ENCODE peak calls at places on chromosomes 12 and 14, in ten cellular contexts. One of them, this sample, is unnamed.

GRCh38 chr14:77457115-77457521 is 283 bp downstream of the VIPAS39 start:
- DNase-seq in hepatocyte: no peak
- DNase-seq in stimulated activated CD8-positive, alpha-beta memory T cell treated with anti-CD3 and anti-CD28 coated beads, Interleukin-7, amount 100 ng/mL, for 4 hours: peak
- DNase-seq in activated CD4-positive, CD25-positive, alpha-beta regulatory T cell treated with anti-CD3 and anti-CD28 coated beads, Interleukin-2, amount 50 U/mL, for 72 hours: no peak
- DNase-seq in osteoblast: peak
- DNase-seq in epithelial cell of esophagus: peak
- DNase-seq in AG08396: no peak
- DNase-seq in tibial artery: no peak
- DNase-seq in breast epithelium: no peak
- DNase-seq in neural crest cell: no peak
- DNase-seq in this sample: no peak

GRCh38 chr14:106802413-106803364 is 1276.3 kb downstream of the TMEM121 start:
- DNase-seq in hepatocyte: no peak
- DNase-seq in stimulated activated CD8-positive, alpha-beta memory T cell treated with anti-CD3 and anti-CD28 coated beads, Interleukin-7, amount 100 ng/mL, for 4 hours: no peak
- DNase-seq in activated CD4-positive, CD25-positive, alpha-beta regulatory T cell treated with anti-CD3 and anti-CD28 coated beads, Interleukin-2, amount 50 U/mL, for 72 hours: no peak
- DNase-seq in osteoblast: no peak
- DNase-seq in epithelial cell of esophagus: no peak
- DNase-seq in AG08396: no peak
- DNase-seq in tibial artery: no peak
- DNase-seq in breast epithelium: no peak
- DNase-seq in neural crest cell: no peak
- DNase-seq in this sample: peak

GRCh38 chr12:95385646-95386045 is 88.3 kb upstream of the METAP2 start:
- DNase-seq in hepatocyte: no peak
- DNase-seq in stimulated activated CD8-positive, alpha-beta memory T cell treated with anti-CD3 and anti-CD28 coated beads, Interleukin-7, amount 100 ng/mL, for 4 hours: no peak
- DNase-seq in activated CD4-positive, CD25-positive, alpha-beta regulatory T cell treated with anti-CD3 and anti-CD28 coated beads, Interleukin-2, amount 50 U/mL, for 72 hours: no peak
- DNase-seq in osteoblast: peak
- DNase-seq in epithelial cell of esophagus: no peak
- DNase-seq in AG08396: peak
- DNase-seq in tibial artery: no peak
- DNase-seq in breast epithelium: no peak
- DNase-seq in neural crest cell: no peak
- DNase-seq in this sample: no peak

GRCh38 chr12:3604750-3605638 is 114.0 kb downstream of the PRMT8 start:
- DNase-seq in hepatocyte: no peak
- DNase-seq in stimulated activated CD8-positive, alpha-beta memory T cell treated with anti-CD3 and anti-CD28 coated beads, Interleukin-7, amount 100 ng/mL, for 4 hours: no peak
- DNase-seq in activated CD4-positive, CD25-positive, alpha-beta regulatory T cell treated with anti-CD3 and anti-CD28 coated beads, Interleukin-2, amount 50 U/mL, for 72 hours: no peak
- DNase-seq in osteoblast: peak
- DNase-seq in epithelial cell of esophagus: peak
- DNase-seq in AG08396: no peak
- DNase-seq in tibial artery: no peak
- DNase-seq in breast epithelium: peak
- DNase-seq in neural crest cell: no peak
- DNase-seq in this sample: peak

GRCh38 chr12:120687570-120688289 is 781 bp downstream of the MLEC start:
- DNase-seq in hepatocyte: peak
- DNase-seq in stimulated activated CD8-positive, alpha-beta memory T cell treated with anti-CD3 and anti-CD28 coated beads, Interleukin-7, amount 100 ng/mL, for 4 hours: peak
- DNase-seq in activated CD4-positive, CD25-positive, alpha-beta regulatory T cell treated with anti-CD3 and anti-CD28 coated beads, Interleukin-2, amount 50 U/mL, for 72 hours: peak
- DNase-seq in osteoblast: no peak
- DNase-seq in epithelial cell of esophagus: no peak
- DNase-seq in AG08396: peak
- DNase-seq in tibial artery: peak
- DNase-seq in breast epithelium: no peak
- DNase-seq in neural crest cell: no peak
- DNase-seq in this sample: no peak

GRCh38 chr12:4771960-4772566 is 51.9 kb downstream of the GALNT8 start:
- DNase-seq in hepatocyte: no peak
- DNase-seq in stimulated activated CD8-positive, alpha-beta memory T cell treated with anti-CD3 and anti-CD28 coated beads, Interleukin-7, amount 100 ng/mL, for 4 hours: no peak
- DNase-seq in activated CD4-positive, CD25-positive, alpha-beta regulatory T cell treated with anti-CD3 and anti-CD28 coated beads, Interleukin-2, amount 50 U/mL, for 72 hours: no peak
- DNase-seq in osteoblast: no peak
- DNase-seq in epithelial cell of esophagus: no peak
- DNase-seq in AG08396: no peak
- DNase-seq in tibial artery: no peak
- DNase-seq in breast epithelium: no peak
- DNase-seq in neural crest cell: no peak
- DNase-seq in this sample: no peak

GRCh38 chr12:61097991-61098580 is 1162.1 kb upstream of the USP15 start:
- DNase-seq in hepatocyte: no peak
- DNase-seq in stimulated activated CD8-positive, alpha-beta memory T cell treated with anti-CD3 and anti-CD28 coated beads, Interleukin-7, amount 100 ng/mL, for 4 hours: no peak
- DNase-seq in activated CD4-positive, CD25-positive, alpha-beta regulatory T cell treated with anti-CD3 and anti-CD28 coated beads, Interleukin-2, amount 50 U/mL, for 72 hours: no peak
- DNase-seq in osteoblast: no peak
- DNase-seq in epithelial cell of esophagus: no peak
- DNase-seq in AG08396: no peak
- DNase-seq in tibial artery: no peak
- DNase-seq in breast epithelium: no peak
- DNase-seq in neural crest cell: no peak
- DNase-seq in this sample: no peak

GRCh38 chr14:104656014-104656714 is 33.3 kb upstream of the INF2 start:
- DNase-seq in hepatocyte: no peak
- DNase-seq in stimulated activated CD8-positive, alpha-beta memory T cell treated with anti-CD3 and anti-CD28 coated beads, Interleukin-7, amount 100 ng/mL, for 4 hours: no peak
- DNase-seq in activated CD4-positive, CD25-positive, alpha-beta regulatory T cell treated with anti-CD3 and anti-CD28 coated beads, Interleukin-2, amount 50 U/mL, for 72 hours: no peak
- DNase-seq in osteoblast: peak
- DNase-seq in epithelial cell of esophagus: no peak
- DNase-seq in AG08396: no peak
- DNase-seq in tibial artery: no peak
- DNase-seq in breast epithelium: no peak
- DNase-seq in neural crest cell: no peak
- DNase-seq in this sample: no peak

GRCh38 chr14:32370720-32371119 is 41.6 kb downstream of the AKAP6 start:
- DNase-seq in hepatocyte: no peak
- DNase-seq in stimulated activated CD8-positive, alpha-beta memory T cell treated with anti-CD3 and anti-CD28 coated beads, Interleukin-7, amount 100 ng/mL, for 4 hours: no peak
- DNase-seq in activated CD4-positive, CD25-positive, alpha-beta regulatory T cell treated with anti-CD3 and anti-CD28 coated beads, Interleukin-2, amount 50 U/mL, for 72 hours: no peak
- DNase-seq in osteoblast: peak
- DNase-seq in epithelial cell of esophagus: peak
- DNase-seq in AG08396: peak
- DNase-seq in tibial artery: no peak
- DNase-seq in breast epithelium: no peak
- DNase-seq in neural crest cell: no peak
- DNase-seq in this sample: no peak

GRCh38 chr12:124774462-124775167 is 89.0 kb downstream of the SCARB1 start:
- DNase-seq in hepatocyte: no peak
- DNase-seq in stimulated activated CD8-positive, alpha-beta memory T cell treated with anti-CD3 and anti-CD28 coated beads, Interleukin-7, amount 100 ng/mL, for 4 hours: peak
- DNase-seq in activated CD4-positive, CD25-positive, alpha-beta regulatory T cell treated with anti-CD3 and anti-CD28 coated beads, Interleukin-2, amount 50 U/mL, for 72 hours: peak
- DNase-seq in osteoblast: peak
- DNase-seq in epithelial cell of esophagus: peak
- DNase-seq in AG08396: peak
- DNase-seq in tibial artery: no peak
- DNase-seq in breast epithelium: no peak
- DNase-seq in neural crest cell: no peak
- DNase-seq in this sample: no peak

GRCh38 chr14:23147676-23148075 is 28.6 kb upstream of the CEBPE start:
- DNase-seq in hepatocyte: peak
- DNase-seq in stimulated activated CD8-positive, alpha-beta memory T cell treated with anti-CD3 and anti-CD28 coated beads, Interleukin-7, amount 100 ng/mL, for 4 hours: no peak
- DNase-seq in activated CD4-positive, CD25-positive, alpha-beta regulatory T cell treated with anti-CD3 and anti-CD28 coated beads, Interleukin-2, amount 50 U/mL, for 72 hours: no peak
- DNase-seq in osteoblast: no peak
- DNase-seq in epithelial cell of esophagus: peak
- DNase-seq in AG08396: no peak
- DNase-seq in tibial artery: no peak
- DNase-seq in breast epithelium: no peak
- DNase-seq in neural crest cell: no peak
- DNase-seq in this sample: no peak

GRCh38 chr14:60650382-60650961 is 1.2 kb upstream of the SIX1 start:
- DNase-seq in hepatocyte: no peak
- DNase-seq in stimulated activated CD8-positive, alpha-beta memory T cell treated with anti-CD3 and anti-CD28 coated beads, Interleukin-7, amount 100 ng/mL, for 4 hours: no peak
- DNase-seq in activated CD4-positive, CD25-positive, alpha-beta regulatory T cell treated with anti-CD3 and anti-CD28 coated beads, Interleukin-2, amount 50 U/mL, for 72 hours: no peak
- DNase-seq in osteoblast: peak
- DNase-seq in epithelial cell of esophagus: peak
- DNase-seq in AG08396: no peak
- DNase-seq in tibial artery: no peak
- DNase-seq in breast epithelium: no peak
- DNase-seq in neural crest cell: no peak
- DNase-seq in this sample: no peak

GRCh38 chr12:91127751-91128150 is 16.5 kb upstream of the LUM start:
- DNase-seq in hepatocyte: peak
- DNase-seq in stimulated activated CD8-positive, alpha-beta memory T cell treated with anti-CD3 and anti-CD28 coated beads, Interleukin-7, amount 100 ng/mL, for 4 hours: no peak
- DNase-seq in activated CD4-positive, CD25-positive, alpha-beta regulatory T cell treated with anti-CD3 and anti-CD28 coated beads, Interleukin-2, amount 50 U/mL, for 72 hours: no peak
- DNase-seq in osteoblast: no peak
- DNase-seq in epithelial cell of esophagus: peak
- DNase-seq in AG08396: no peak
- DNase-seq in tibial artery: no peak
- DNase-seq in breast epithelium: no peak
- DNase-seq in neural crest cell: no peak
- DNase-seq in this sample: no peak

GRCh38 chr12:65121049-65121955 is at the start of gene WIF1:
- DNase-seq in hepatocyte: peak
- DNase-seq in stimulated activated CD8-positive, alpha-beta memory T cell treated with anti-CD3 and anti-CD28 coated beads, Interleukin-7, amount 100 ng/mL, for 4 hours: no peak
- DNase-seq in activated CD4-positive, CD25-positive, alpha-beta regulatory T cell treated with anti-CD3 and anti-CD28 coated beads, Interleukin-2, amount 50 U/mL, for 72 hours: peak
- DNase-seq in osteoblast: peak
- DNase-seq in epithelial cell of esophagus: peak
- DNase-seq in AG08396: peak
- DNase-seq in tibial artery: no peak
- DNase-seq in breast epithelium: no peak
- DNase-seq in neural crest cell: no peak
- DNase-seq in this sample: no peak

GRCh38 chr12:4251228-4251891 is 22.2 kb upstream of the CCND2 start:
- DNase-seq in hepatocyte: no peak
- DNase-seq in stimulated activated CD8-positive, alpha-beta memory T cell treated with anti-CD3 and anti-CD28 coated beads, Interleukin-7, amount 100 ng/mL, for 4 hours: no peak
- DNase-seq in activated CD4-positive, CD25-positive, alpha-beta regulatory T cell treated with anti-CD3 and anti-CD28 coated beads, Interleukin-2, amount 50 U/mL, for 72 hours: no peak
- DNase-seq in osteoblast: no peak
- DNase-seq in epithelial cell of esophagus: no peak
- DNase-seq in AG08396: no peak
- DNase-seq in tibial artery: no peak
- DNase-seq in breast epithelium: no peak
- DNase-seq in neural crest cell: no peak
- DNase-seq in this sample: no peak

GRCh38 chr12:117850048-117850447 is 118.7 kb downstream of the KSR2 start:
- DNase-seq in hepatocyte: peak
- DNase-seq in stimulated activated CD8-positive, alpha-beta memory T cell treated with anti-CD3 and anti-CD28 coated beads, Interleukin-7, amount 100 ng/mL, for 4 hours: no peak
- DNase-seq in activated CD4-positive, CD25-positive, alpha-beta regulatory T cell treated with anti-CD3 and anti-CD28 coated beads, Interleukin-2, amount 50 U/mL, for 72 hours: no peak
- DNase-seq in osteoblast: peak
- DNase-seq in epithelial cell of esophagus: peak
- DNase-seq in AG08396: peak
- DNase-seq in tibial artery: no peak
- DNase-seq in breast epithelium: no peak
- DNase-seq in neural crest cell: peak
- DNase-seq in this sample: peak

GRCh38 chr14:96663491-96664067 is 133.6 kb upstream of the VRK1 start:
- DNase-seq in hepatocyte: no peak
- DNase-seq in stimulated activated CD8-positive, alpha-beta memory T cell treated with anti-CD3 and anti-CD28 coated beads, Interleukin-7, amount 100 ng/mL, for 4 hours: no peak
- DNase-seq in activated CD4-positive, CD25-positive, alpha-beta regulatory T cell treated with anti-CD3 and anti-CD28 coated beads, Interleukin-2, amount 50 U/mL, for 72 hours: no peak
- DNase-seq in osteoblast: peak
- DNase-seq in epithelial cell of esophagus: no peak
- DNase-seq in AG08396: no peak
- DNase-seq in tibial artery: no peak
- DNase-seq in breast epithelium: no peak
- DNase-seq in neural crest cell: no peak
- DNase-seq in this sample: no peak

GRCh38 chr14:90505531-90505930 is 108.7 kb downstream of the CALM1 start:
- DNase-seq in hepatocyte: no peak
- DNase-seq in stimulated activated CD8-positive, alpha-beta memory T cell treated with anti-CD3 and anti-CD28 coated beads, Interleukin-7, amount 100 ng/mL, for 4 hours: no peak
- DNase-seq in activated CD4-positive, CD25-positive, alpha-beta regulatory T cell treated with anti-CD3 and anti-CD28 coated beads, Interleukin-2, amount 50 U/mL, for 72 hours: no peak
- DNase-seq in osteoblast: peak
- DNase-seq in epithelial cell of esophagus: no peak
- DNase-seq in AG08396: no peak
- DNase-seq in tibial artery: no peak
- DNase-seq in breast epithelium: no peak
- DNase-seq in neural crest cell: no peak
- DNase-seq in this sample: no peak

GRCh38 chr12:12999276-12999958 is 648 bp downstream of the HEBP1 start:
- DNase-seq in hepatocyte: peak
- DNase-seq in stimulated activated CD8-positive, alpha-beta memory T cell treated with anti-CD3 and anti-CD28 coated beads, Interleukin-7, amount 100 ng/mL, for 4 hours: no peak
- DNase-seq in activated CD4-positive, CD25-positive, alpha-beta regulatory T cell treated with anti-CD3 and anti-CD28 coated beads, Interleukin-2, amount 50 U/mL, for 72 hours: no peak
- DNase-seq in osteoblast: peak
- DNase-seq in epithelial cell of esophagus: no peak
- DNase-seq in AG08396: peak
- DNase-seq in tibial artery: no peak
- DNase-seq in breast epithelium: peak
- DNase-seq in neural crest cell: no peak
- DNase-seq in this sample: no peak

GRCh38 chr12:62744551-62744950 is 190.4 kb downstream of the PPM1H start:
- DNase-seq in hepatocyte: no peak
- DNase-seq in stimulated activated CD8-positive, alpha-beta memory T cell treated with anti-CD3 and anti-CD28 coated beads, Interleukin-7, amount 100 ng/mL, for 4 hours: no peak
- DNase-seq in activated CD4-positive, CD25-positive, alpha-beta regulatory T cell treated with anti-CD3 and anti-CD28 coated beads, Interleukin-2, amount 50 U/mL, for 72 hours: no peak
- DNase-seq in osteoblast: peak
- DNase-seq in epithelial cell of esophagus: no peak
- DNase-seq in AG08396: no peak
- DNase-seq in tibial artery: no peak
- DNase-seq in breast epithelium: no peak
- DNase-seq in neural crest cell: no peak
- DNase-seq in this sample: no peak

GRCh38 chr12:114580306-114580705 is 103.7 kb downstream of the TBX3 start:
- DNase-seq in hepatocyte: no peak
- DNase-seq in stimulated activated CD8-positive, alpha-beta memory T cell treated with anti-CD3 and anti-CD28 coated beads, Interleukin-7, amount 100 ng/mL, for 4 hours: no peak
- DNase-seq in activated CD4-positive, CD25-positive, alpha-beta regulatory T cell treated with anti-CD3 and anti-CD28 coated beads, Interleukin-2, amount 50 U/mL, for 72 hours: no peak
- DNase-seq in osteoblast: no peak
- DNase-seq in epithelial cell of esophagus: no peak
- DNase-seq in AG08396: no peak
- DNase-seq in tibial artery: no peak
- DNase-seq in breast epithelium: no peak
- DNase-seq in neural crest cell: no peak
- DNase-seq in this sample: peak

GRCh38 chr14:68652433-68652690 is 140.5 kb downstream of the ZFP36L1 start:
- DNase-seq in hepatocyte: no peak
- DNase-seq in stimulated activated CD8-positive, alpha-beta memory T cell treated with anti-CD3 and anti-CD28 coated beads, Interleukin-7, amount 100 ng/mL, for 4 hours: no peak
- DNase-seq in activated CD4-positive, CD25-positive, alpha-beta regulatory T cell treated with anti-CD3 and anti-CD28 coated beads, Interleukin-2, amount 50 U/mL, for 72 hours: no peak
- DNase-seq in osteoblast: no peak
- DNase-seq in epithelial cell of esophagus: no peak
- DNase-seq in AG08396: no peak
- DNase-seq in tibial artery: no peak
- DNase-seq in breast epithelium: no peak
- DNase-seq in neural crest cell: no peak
- DNase-seq in this sample: no peak

GRCh38 chr12:3218150-3218845 is 141.1 kb downstream of the TSPAN9 start:
- DNase-seq in hepatocyte: peak
- DNase-seq in stimulated activated CD8-positive, alpha-beta memory T cell treated with anti-CD3 and anti-CD28 coated beads, Interleukin-7, amount 100 ng/mL, for 4 hours: no peak
- DNase-seq in activated CD4-positive, CD25-positive, alpha-beta regulatory T cell treated with anti-CD3 and anti-CD28 coated beads, Interleukin-2, amount 50 U/mL, for 72 hours: no peak
- DNase-seq in osteoblast: peak
- DNase-seq in epithelial cell of esophagus: peak
- DNase-seq in AG08396: peak
- DNase-seq in tibial artery: peak
- DNase-seq in breast epithelium: peak
- DNase-seq in neural crest cell: no peak
- DNase-seq in this sample: peak

GRCh38 chr12:87793134-87793533 is 236.1 kb downstream of the C12orf50 start:
- DNase-seq in hepatocyte: no peak
- DNase-seq in stimulated activated CD8-positive, alpha-beta memory T cell treated with anti-CD3 and anti-CD28 coated beads, Interleukin-7, amount 100 ng/mL, for 4 hours: no peak
- DNase-seq in activated CD4-positive, CD25-positive, alpha-beta regulatory T cell treated with anti-CD3 and anti-CD28 coated beads, Interleukin-2, amount 50 U/mL, for 72 hours: no peak
- DNase-seq in osteoblast: peak
- DNase-seq in epithelial cell of esophagus: no peak
- DNase-seq in AG08396: peak
- DNase-seq in tibial artery: no peak
- DNase-seq in breast epithelium: no peak
- DNase-seq in neural crest cell: no peak
- DNase-seq in this sample: no peak

GRCh38 chr12:18443768-18444437 is 182.6 kb downstream of the PIK3C2G start:
- DNase-seq in hepatocyte: no peak
- DNase-seq in stimulated activated CD8-positive, alpha-beta memory T cell treated with anti-CD3 and anti-CD28 coated beads, Interleukin-7, amount 100 ng/mL, for 4 hours: no peak
- DNase-seq in activated CD4-positive, CD25-positive, alpha-beta regulatory T cell treated with anti-CD3 and anti-CD28 coated beads, Interleukin-2, amount 50 U/mL, for 72 hours: no peak
- DNase-seq in osteoblast: peak
- DNase-seq in epithelial cell of esophagus: peak
- DNase-seq in AG08396: no peak
- DNase-seq in tibial artery: no peak
- DNase-seq in breast epithelium: no peak
- DNase-seq in neural crest cell: no peak
- DNase-seq in this sample: no peak

GRCh38 chr12:75656650-75657049 is 145.2 kb upstream of the KRR1 start:
- DNase-seq in hepatocyte: no peak
- DNase-seq in stimulated activated CD8-positive, alpha-beta memory T cell treated with anti-CD3 and anti-CD28 coated beads, Interleukin-7, amount 100 ng/mL, for 4 hours: no peak
- DNase-seq in activated CD4-positive, CD25-positive, alpha-beta regulatory T cell treated with anti-CD3 and anti-CD28 coated beads, Interleukin-2, amount 50 U/mL, for 72 hours: no peak
- DNase-seq in osteoblast: peak
- DNase-seq in epithelial cell of esophagus: peak
- DNase-seq in AG08396: peak
- DNase-seq in tibial artery: no peak
- DNase-seq in breast epithelium: no peak
- DNase-seq in neural crest cell: no peak
- DNase-seq in this sample: no peak

GRCh38 chr12:121949643-121950397 is 31.4 kb downstream of the CFAP251 start:
- DNase-seq in hepatocyte: peak
- DNase-seq in stimulated activated CD8-positive, alpha-beta memory T cell treated with anti-CD3 and anti-CD28 coated beads, Interleukin-7, amount 100 ng/mL, for 4 hours: no peak
- DNase-seq in activated CD4-positive, CD25-positive, alpha-beta regulatory T cell treated with anti-CD3 and anti-CD28 coated beads, Interleukin-2, amount 50 U/mL, for 72 hours: no peak
- DNase-seq in osteoblast: no peak
- DNase-seq in epithelial cell of esophagus: peak
- DNase-seq in AG08396: peak
- DNase-seq in tibial artery: no peak
- DNase-seq in breast epithelium: no peak
- DNase-seq in neural crest cell: no peak
- DNase-seq in this sample: no peak

GRCh38 chr14:41607119-41607785 is 576 bp downstream of the LRFN5 start:
- DNase-seq in hepatocyte: peak
- DNase-seq in stimulated activated CD8-positive, alpha-beta memory T cell treated with anti-CD3 and anti-CD28 coated beads, Interleukin-7, amount 100 ng/mL, for 4 hours: no peak
- DNase-seq in activated CD4-positive, CD25-positive, alpha-beta regulatory T cell treated with anti-CD3 and anti-CD28 coated beads, Interleukin-2, amount 50 U/mL, for 72 hours: no peak
- DNase-seq in osteoblast: peak
- DNase-seq in epithelial cell of esophagus: no peak
- DNase-seq in AG08396: peak
- DNase-seq in tibial artery: no peak
- DNase-seq in breast epithelium: no peak
- DNase-seq in neural crest cell: no peak
- DNase-seq in this sample: peak